ENCODE peak calls at places on chromosomes 3 and 15, in five cellular contexts. A is HCEC 1CT; Q is KG1; U is LoVo; R is activated T-cell treated with anti-CD3 and anti-CD28 coated beads, Interleukin-2, amount 50 U/mL, for 4 hours. K is an unnamed sample.

GRCh38 chr3:99962703-99963102 is 145.0 kb downstream of the CMSS1 start:
- DNase-seq in A (peak; percentile 89), Q (no peak), U (no peak), R (no peak), K (no peak)

GRCh38 chr15:41660235-41661077 is at the start of gene MGA:
- DNase-seq in A (peak; percentile 90), Q (peak; percentile 83), U (peak; percentile 88), R (peak; percentile 89), K (peak; percentile 73)

GRCh38 chr3:141530133-141530768 is 43.4 kb downstream of the RASA2 start:
- DNase-seq in A (peak; percentile 58), Q (no peak), U (no peak), R (peak; percentile 15), K (peak; percentile 13)

GRCh38 chr15:77860101-77860691 is 217.3 kb downstream of the TBC1D2B start:
- DNase-seq in A (no peak), Q (no peak), U (no peak), R (no peak), K (no peak)

GRCh38 chr3:152581941-152582340 is 253.0 kb upstream of the P2RY1 start:
- DNase-seq in A (no peak), Q (no peak), U (no peak), R (no peak), K (no peak)

GRCh38 chr3:103624289-103624688 is 1189.5 kb downstream of the ZPLD1 start:
- DNase-seq in A (no peak), Q (no peak), U (no peak), R (no peak), K (no peak)

GRCh38 chr3:127762077-127762786 is 60.1 kb downstream of the MGLL start:
- DNase-seq in A (no peak), Q (peak; percentile 55), U (no peak), R (no peak), K (peak; percentile 66)

GRCh38 chr3:188584958-188585689 is 431.2 kb downstream of the LPP start:
- DNase-seq in A (peak; percentile 28), Q (no peak), U (no peak), R (no peak), K (no peak)

GRCh38 chr3:134369861-134370596 is 4.2 kb downstream of the AMOTL2 start:
- DNase-seq in A (no peak), Q (no peak), U (no peak), R (no peak), K (no peak)

GRCh38 chr3:110485389-110485788 is 586.2 kb upstream of the NECTIN3 start:
- DNase-seq in A (peak; percentile 1), Q (no peak), U (no peak), R (no peak), K (no peak)

GRCh38 chr3:64460877-64461276 is 226.9 kb downstream of the ADAMTS9 start:
- DNase-seq in A (peak; percentile 85), Q (no peak), U (no peak), R (no peak), K (no peak)

GRCh38 chr15:89999676-90000174 is 1.4 kb upstream of the ZNF710 start:
- DNase-seq in A (peak; percentile 43), Q (no peak), U (no peak), R (no peak), K (no peak)

GRCh38 chr3:49673131-49673714 is 928 bp upstream of the APEH start:
- DNase-seq in A (peak; percentile 2), Q (no peak), U (peak; percentile 56), R (no peak), K (no peak)

GRCh38 chr3:50708620-50709019 is 33.9 kb downstream of the DOCK3 start:
- DNase-seq in A (no peak), Q (no peak), U (no peak), R (no peak), K (no peak)

GRCh38 chr15:60124460-60125070 is 120.5 kb downstream of the FOXB1 start:
- DNase-seq in A (no peak), Q (no peak), U (no peak), R (no peak), K (no peak)

GRCh38 chr3:42376397-42376798 is 34.0 kb downstream of the LYZL4 start:
- DNase-seq in A (peak; percentile 88), Q (peak; percentile 40), U (peak; percentile 36), R (peak; percentile 23), K (no peak)

GRCh38 chr15:69015591-69015990 is 1.1 kb downstream of the NOX5 start:
- DNase-seq in A (no peak), Q (no peak), U (no peak), R (no peak), K (no peak)

GRCh38 chr15:66241301-66241700 is 12.2 kb downstream of the MEGF11 start:
- DNase-seq in A (no peak), Q (no peak), U (no peak), R (no peak), K (no peak)

GRCh38 chr3:5692446-5692845 is 504.9 kb downstream of the EDEM1 start:
- DNase-seq in A (no peak), Q (no peak), U (no peak), R (no peak), K (no peak)

GRCh38 chr3:23319913-23320312 is 116.8 kb downstream of the UBE2E2 start:
- DNase-seq in A (peak; percentile 18), Q (no peak), U (no peak), R (no peak), K (no peak)

GRCh38 chr3:186107148-186108105 is 1.5 kb downstream of the ETV5 start:
- DNase-seq in A (peak; percentile 73), Q (peak; percentile 47), U (peak; percentile 73), R (peak; percentile 23), K (peak; percentile 30)

GRCh38 chr3:15610083-15610482 is 8.5 kb downstream of the BTD start:
- DNase-seq in A (peak; percentile 66), Q (no peak), U (no peak), R (no peak), K (peak; percentile 39)

GRCh38 chr3:62592408-62592807 is 219.1 kb upstream of the FEZF2 start:
- DNase-seq in A (no peak), Q (no peak), U (no peak), R (no peak), K (no peak)

GRCh38 chr3:149881879-149882278 is 68.9 kb downstream of the RNF13 start:
- DNase-seq in A (no peak), Q (no peak), U (no peak), R (no peak), K (peak; percentile 14)

GRCh38 chr3:185517387-185517786 is 18.6 kb upstream of the TMEM41A start:
- DNase-seq in A (no peak), Q (no peak), U (no peak), R (no peak), K (no peak)

GRCh38 chr3:185317674-185318073 is 45.3 kb upstream of the MAP3K13 start:
- DNase-seq in A (no peak), Q (no peak), U (no peak), R (no peak), K (no peak)

GRCh38 chr3:62242846-62243245 is 130.5 kb downstream of the FEZF2 start:
- DNase-seq in A (no peak), Q (no peak), U (no peak), R (no peak), K (no peak)

GRCh38 chr15:77746254-77747174 is 113.8 kb upstream of the LINGO1 start:
- DNase-seq in A (no peak), Q (no peak), U (no peak), R (no peak), K (no peak)

GRCh38 chr3:30631237-30631961 is 25.0 kb downstream of the TGFBR2 start:
- DNase-seq in A (peak; percentile 87), Q (no peak), U (peak; percentile 71), R (peak; percentile 36), K (peak; percentile 21)

GRCh38 chr15:80384442-80384841 is 19.7 kb upstream of the ARNT2 start:
- DNase-seq in A (no peak), Q (no peak), U (no peak), R (no peak), K (no peak)

GRCh38 chr3:123283074-123283473 is 81.3 kb downstream of the SEC22A start:
- DNase-seq in A (no peak), Q (no peak), U (no peak), R (no peak), K (no peak)